ENCODE peak calls at places on chromosomes 13 and 19, in seven cellular contexts. G is gastrocnemius medialis, K is cardiac muscle cell, E is SJSA1, P is right atrium auricular region, X is stomach, W is colonic mucosa. L is an unnamed sample. For H3K4me1, the result is how much of the 10 kb centered on the place peaks cover.

GRCh38 chr13:32153056-32153455 is 121.5 kb downstream of the FRY start:
- DNase-seq in G (no peak), K (peak), E (no peak), P (no peak), X (no peak), W (no peak), L (no peak)

GRCh38 chr19:6532244-6532999 is 1.6 kb downstream of the TNFSF9 start:
- DNase-seq in G (no peak), K (no peak), E (no peak), P (no peak), X (no peak), W (no peak), L (no peak)

GRCh38 chr19:21569497-21569870 is 64.1 kb downstream of the ZNF429 start:
- DNase-seq in G (no peak), K (peak), E (no peak), P (no peak), X (no peak), W (peak), L (peak)

GRCh38 chr13:111904166-111904565 is 162.8 kb upstream of the SOX1 start:
- DNase-seq in G (no peak), K (no peak), E (peak), P (peak), X (no peak), W (no peak), L (peak)

GRCh38 chr19:24004166-24004565 is 82.8 kb upstream of the ZNF254 start:
- DNase-seq in G (no peak), K (no peak), E (no peak), P (no peak), X (no peak), W (no peak), L (no peak)

GRCh38 chr13:113109151-113110047 is 3.8 kb downstream of the F7 start:
- DNase-seq in G (no peak), K (no peak), E (no peak), P (no peak), X (no peak), W (no peak), L (no peak)

GRCh38 chr13:113658836-113659235 is 838 bp upstream of the ATP4B start:
- DNase-seq in G (no peak), K (no peak), E (no peak), P (no peak), X (peak), W (no peak), L (no peak)

GRCh38 chr13:113995051-113995601 is 21.2 kb upstream of the C13orf46 start:
- DNase-seq in G (no peak), K (no peak), E (no peak), P (no peak), X (no peak), W (no peak), L (no peak)

GRCh38 chr19:15894359-15894758 is 3.5 kb downstream of the CYP4F2 start:
- DNase-seq in G (no peak), K (no peak), E (no peak), P (no peak), X (no peak), W (no peak), L (no peak)

GRCh38 chr19:15892012-15892411 is 5.9 kb downstream of the CYP4F2 start:
- DNase-seq in G (no peak), K (no peak), E (no peak), P (no peak), X (no peak), W (no peak), L (no peak)

GRCh38 chr19:15893498-15893897 is 4.4 kb downstream of the CYP4F2 start:
- DNase-seq in G (no peak), K (no peak), E (no peak), P (no peak), X (no peak), W (peak), L (no peak)

GRCh38 chr19:15895876-15896430 is 1.9 kb downstream of the CYP4F2 start:
- DNase-seq in G (no peak), K (no peak), E (no peak), P (no peak), X (no peak), W (no peak), L (no peak)

GRCh38 chr19:15891434-15891833 is 6.4 kb downstream of the CYP4F2 start:
- DNase-seq in G (no peak), K (no peak), E (no peak), P (no peak), X (no peak), W (no peak), L (no peak)
- H3K27ac ChIP-seq in G (no peak), K (no peak), E (no peak), P (no peak), X (no peak), W (no peak), L (no peak)

GRCh38 chr13:40971321-40971720 is 47.8 kb downstream of the ELF1 start:
- DNase-seq in G (no peak), K (no peak), E (no peak), P (no peak), X (no peak), W (no peak), L (no peak)
- H3K4me1 ChIP-seq in G (half or more), K (under half), E (under half), P (half or more), X (half or more), W (under half), L (under half)

GRCh38 chr13:110520431-110521295 is 40.9 kb downstream of the RAB20 start:
- DNase-seq in G (peak), K (peak), E (no peak), P (peak), X (peak), W (peak), L (peak)
- H3K27ac ChIP-seq in G (peak), K (no peak), E (no peak), P (peak), X (peak), W (peak), L (peak)

GRCh38 chr19:40718774-40719391 is 2.0 kb downstream of the ITPKC start:
- DNase-seq in G (peak), K (peak), E (no peak), P (peak), X (peak), W (peak), L (peak)
- H3K4me1 ChIP-seq in G (under half), K (under half), E (under half), P (half or more), X (half or more), W (under half), L (under half)

GRCh38 chr19:44757735-44758505 is 9.4 kb downstream of the BCL3 start:
- DNase-seq in G (peak), K (peak), E (no peak), P (peak), X (peak), W (no peak), L (no peak)
- H3K27ac ChIP-seq in G (peak), K (peak), E (no peak), P (peak), X (peak), W (peak), L (peak)

DNA sequence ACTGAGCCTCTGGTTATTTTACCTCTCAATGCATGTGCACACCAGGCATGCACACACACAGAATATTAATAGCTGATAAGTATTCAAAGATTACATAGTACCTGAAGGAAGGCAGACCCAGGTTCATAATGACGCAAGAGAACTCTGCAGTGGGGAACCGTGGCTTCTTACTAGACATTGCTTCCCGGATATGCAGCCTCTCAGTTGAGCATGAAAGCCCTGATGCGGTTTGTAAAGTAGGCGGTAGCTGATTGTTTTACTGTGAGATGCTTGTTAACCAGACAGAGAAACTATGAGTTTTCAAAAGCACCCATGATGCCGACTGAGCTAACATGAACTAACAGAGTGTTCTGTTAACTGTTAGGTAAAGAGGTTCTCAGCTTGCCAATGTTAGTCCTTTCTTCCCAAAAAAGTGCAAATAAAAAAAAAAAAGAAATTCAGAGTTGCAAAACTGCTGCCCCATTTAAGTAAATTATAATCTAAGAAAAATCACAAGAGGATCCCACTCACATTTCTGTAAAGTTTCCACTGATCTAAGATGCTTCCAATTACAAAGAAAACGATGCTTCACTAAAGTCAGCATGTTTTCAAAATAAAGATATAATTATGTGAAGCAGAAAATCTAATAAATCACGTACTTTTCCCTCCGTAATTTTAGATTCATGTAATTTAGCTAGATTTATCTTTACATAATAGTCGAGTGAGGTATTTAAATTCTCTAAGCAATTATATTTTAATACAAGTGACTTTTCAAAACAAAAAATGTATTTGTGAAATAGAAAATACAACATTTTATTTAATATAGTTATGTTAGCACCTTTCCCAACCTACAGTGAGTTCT is 2.2 kb downstream of the FLT1 start:
- DNase-seq in G (no peak), K (no peak), E (no peak), P (no peak), X (no peak), W (no peak), L (no peak)
- H3K4me1 ChIP-seq in G (under half), K (under half), E (under half), P (under half), X (under half), W (under half), L (under half)

GRCh38 chr19:4013886-4014540 is 6.5 kb downstream of the PIAS4 start:
- DNase-seq in G (no peak), K (no peak), E (no peak), P (no peak), X (no peak), W (no peak), L (no peak)

GRCh38 chr19:4014541-4015491 is 7.3 kb downstream of the PIAS4 start:
- DNase-seq in G (no peak), K (no peak), E (no peak), P (no peak), X (peak), W (peak), L (no peak)

GRCh38 chr19:4016903-4017638 is 9.5 kb downstream of the PIAS4 start:
- DNase-seq in G (no peak), K (no peak), E (no peak), P (no peak), X (no peak), W (no peak), L (no peak)

GRCh38 chr19:4016486-4016885 is 8.9 kb downstream of the PIAS4 start:
- DNase-seq in G (no peak), K (no peak), E (no peak), P (no peak), X (no peak), W (no peak), L (no peak)

GRCh38 chr19:4015705-4016402 is 8.3 kb downstream of the PIAS4 start:
- DNase-seq in G (no peak), K (no peak), E (no peak), P (no peak), X (no peak), W (no peak), L (no peak)
- H3K27ac ChIP-seq in G (peak), K (no peak), E (no peak), P (peak), X (peak), W (no peak), L (peak)

GRCh38 chr19:45517238-45517637 is 10.0 kb downstream of the VASP start:
- DNase-seq in G (no peak), K (no peak), E (no peak), P (no peak), X (no peak), W (no peak), L (no peak)

GRCh38 chr19:45517641-45518468 is 10.6 kb downstream of the VASP start:
- DNase-seq in G (no peak), K (no peak), E (no peak), P (no peak), X (no peak), W (no peak), L (no peak)

GRCh38 chr19:45515081-45515624 is 7.9 kb downstream of the VASP start:
- DNase-seq in G (peak), K (no peak), E (no peak), P (no peak), X (no peak), W (peak), L (no peak)

GRCh38 chr19:45514376-45515051 is 7.2 kb downstream of the VASP start:
- DNase-seq in G (no peak), K (no peak), E (no peak), P (no peak), X (peak), W (peak), L (no peak)

DNA sequence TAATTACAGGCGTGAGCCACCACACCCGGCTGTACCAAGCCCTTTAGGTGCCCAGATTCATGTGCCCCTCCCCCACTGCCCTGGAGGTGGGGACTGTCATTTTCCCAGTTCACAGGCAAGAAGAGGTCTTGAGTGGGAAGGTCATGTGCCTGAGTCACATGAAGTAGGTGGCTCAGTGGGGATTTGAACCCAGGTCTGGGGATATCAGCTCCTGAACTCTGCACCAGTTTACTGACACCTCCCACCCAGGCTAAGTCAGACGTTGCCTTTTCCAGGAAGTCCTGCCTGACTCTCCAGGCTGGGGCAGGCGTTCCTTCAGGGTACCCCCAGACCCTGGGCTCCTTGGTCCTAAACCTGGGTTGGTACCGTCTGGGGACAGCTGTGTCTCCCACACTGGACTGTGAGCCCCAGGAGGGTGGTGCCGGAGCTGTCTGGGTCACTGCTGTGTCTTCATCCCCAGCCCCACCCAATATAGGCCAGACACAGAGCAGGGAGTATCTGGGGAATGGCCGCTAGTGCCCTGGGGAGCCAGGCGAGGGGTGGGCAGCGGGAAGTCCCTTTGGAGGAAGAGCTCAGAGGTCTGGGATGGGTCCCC is 8.6 kb downstream of the VASP start:
- DNase-seq in G (no peak), K (no peak), E (no peak), P (no peak), X (no peak), W (peak), L (no peak)
- H3K4me1 ChIP-seq in G (under half), K (under half), E (under half), P (half or more), X (half or more), W (under half), L (under half)

L was measured in ascending aorta.